ENCODE peak calls at places on chromosomes 11 and 22, in four cellular contexts. One of them, this sample, is unnamed.

GRCh38 chr11:108616549-108616948 is 23.0 kb upstream of the EXPH5 start:
- DNase-seq in GM12878: no peak
- DNase-seq in K562: no peak
- DNase-seq in HL-60: no peak
- DNase-seq in this sample: no peak

GRCh38 chr22:30208631-30209603 is 37.6 kb downstream of the LIF start:
- DNase-seq in HL-60: no peak
- DNase-seq in GM12878: no peak
- DNase-seq in K562: peak; percentile 84
- DNase-seq in this sample: no peak

GRCh38 chr11:96763244-96763643 is 373.4 kb downstream of the JRKL start:
- DNase-seq in GM12878: no peak
- DNase-seq in K562: no peak
- DNase-seq in HL-60: no peak
- DNase-seq in this sample: no peak

GRCh38 chr11:36091256-36091811 is 147.5 kb downstream of the LDLRAD3 start:
- DNase-seq in GM12878: no peak
- DNase-seq in HL-60: peak; percentile 88
- DNase-seq in K562: peak; percentile 26
- DNase-seq in this sample: no peak

GRCh38 chr11:8018742-8019631 is 31.9 kb downstream of the EIF3F start:
- DNase-seq in K562: no peak
- DNase-seq in GM12878: no peak
- DNase-seq in HL-60: no peak
- DNase-seq in this sample: peak; percentile 67

GRCh38 chr11:58622344-58622743 is at the start of gene CNTF:
- DNase-seq in HL-60: no peak
- DNase-seq in GM12878: no peak
- DNase-seq in K562: no peak
- DNase-seq in this sample: no peak

GRCh38 chr22:42868751-42869251 is 11.7 kb upstream of the ARFGAP3 start:
- DNase-seq in GM12878: no peak
- DNase-seq in HL-60: no peak
- DNase-seq in K562: no peak
- DNase-seq in this sample: no peak

GRCh38 chr11:106276859-106277436 is 199.5 kb downstream of the AASDHPPT start:
- DNase-seq in K562: no peak
- DNase-seq in HL-60: no peak
- DNase-seq in GM12878: no peak
- DNase-seq in this sample: no peak

GRCh38 chr11:123429851-123430735 is at the start of gene GRAMD1B:
- DNase-seq in K562: no peak
- DNase-seq in HL-60: peak; percentile 88
- DNase-seq in GM12878: no peak
- DNase-seq in this sample: peak; percentile 82

GRCh38 chr11:109644158-109644557 is 222.2 kb downstream of the C11orf87 start:
- DNase-seq in HL-60: no peak
- DNase-seq in GM12878: no peak
- DNase-seq in K562: no peak
- DNase-seq in this sample: no peak

GRCh38 chr22:17370766-17371181 is 1.5 kb downstream of the CECR2 start:
- DNase-seq in K562: no peak
- DNase-seq in GM12878: no peak
- DNase-seq in HL-60: no peak
- DNase-seq in this sample: no peak

GRCh38 chr22:17410576-17410975 is 41.3 kb downstream of the CECR2 start:
- DNase-seq in GM12878: no peak
- DNase-seq in HL-60: no peak
- DNase-seq in K562: no peak
- DNase-seq in this sample: no peak

GRCh38 chr11:10522921-10523320 is 18.1 kb downstream of the RNF141 start:
- DNase-seq in HL-60: no peak
- DNase-seq in GM12878: no peak
- DNase-seq in K562: no peak
- DNase-seq in this sample: no peak

GRCh38 chr11:10524471-10524870 is 16.5 kb downstream of the RNF141 start:
- DNase-seq in K562: no peak
- DNase-seq in HL-60: no peak
- DNase-seq in GM12878: no peak
- DNase-seq in this sample: no peak

GRCh38 chr11:10529279-10529678 is 11.7 kb downstream of the RNF141 start:
- DNase-seq in HL-60: no peak
- DNase-seq in K562: no peak
- DNase-seq in GM12878: no peak
- DNase-seq in this sample: no peak

GRCh38 chr11:10528121-10528520 is 12.9 kb downstream of the RNF141 start:
- DNase-seq in K562: no peak
- DNase-seq in GM12878: no peak
- DNase-seq in HL-60: no peak
- DNase-seq in this sample: no peak

GRCh38 chr11:10526974-10527918 is 13.7 kb downstream of the RNF141 start:
- DNase-seq in K562: no peak
- DNase-seq in HL-60: no peak
- DNase-seq in GM12878: peak; percentile 70
- DNase-seq in this sample: peak; percentile 43
- TF ChIP-seq POLR2AphosphoS5 in K562: no peak
- TF ChIP-seq POLR2AphosphoS5 in HL-60: no peak
- TF ChIP-seq POLR2AphosphoS5 in GM12878: no peak
- TF ChIP-seq POLR2AphosphoS5 in this sample: no peak

GRCh38 chr11:65262775-65263174 is 1.0 kb downstream of the POLA2 start:
- DNase-seq in HL-60: no peak
- DNase-seq in K562: peak; percentile 33
- DNase-seq in GM12878: no peak
- DNase-seq in this sample: no peak
- TF ChIP-seq SPI1 in HL-60: no peak
- TF ChIP-seq SPI1 in K562: no peak
- TF ChIP-seq SPI1 in GM12878: no peak
- TF ChIP-seq SPI1 in this sample: no peak

DNA sequence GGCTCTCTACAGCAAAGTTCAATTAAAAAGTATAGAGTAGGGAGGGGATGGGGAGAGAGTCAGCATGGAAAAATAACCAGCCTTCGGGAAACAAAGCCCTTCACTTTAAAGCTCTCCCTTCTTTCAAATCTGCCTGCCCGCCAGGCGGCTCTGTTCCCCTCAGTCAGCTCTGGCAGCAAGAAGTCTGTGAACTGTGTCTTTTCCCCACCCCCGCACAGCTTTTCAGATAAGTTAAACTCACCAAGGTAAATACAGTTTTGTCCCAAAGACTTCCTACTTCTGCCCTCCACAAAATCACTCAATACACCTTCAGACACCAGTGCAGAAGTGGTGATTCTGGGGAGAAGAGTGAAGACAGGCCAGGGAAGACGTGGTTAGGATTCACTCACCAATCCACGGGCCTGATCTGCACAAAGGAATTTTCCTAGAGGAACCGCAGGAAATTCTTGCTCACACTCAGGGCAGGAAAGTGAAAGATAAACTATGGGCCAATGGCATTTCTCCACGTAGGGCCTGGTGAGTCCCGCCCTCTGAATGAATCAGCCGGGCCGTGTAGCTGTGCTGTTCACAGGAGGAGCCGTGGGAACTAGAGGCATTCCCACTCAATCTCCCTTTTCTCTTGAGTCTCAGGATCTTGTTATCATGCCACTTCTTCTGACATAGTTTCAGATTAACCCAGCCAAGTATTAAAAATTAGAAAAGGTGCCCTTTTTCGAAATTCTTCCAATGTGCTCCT is at the start of gene TRIM5:
- DNase-seq in GM12878: peak; percentile 86
- DNase-seq in HL-60: peak; percentile 89
- DNase-seq in K562: peak; percentile 94
- DNase-seq in this sample: peak; percentile 71
- TF ChIP-seq POLR2AphosphoS5 in GM12878: peak; percentile 78
- TF ChIP-seq POLR2AphosphoS5 in HL-60: no peak
- TF ChIP-seq POLR2AphosphoS5 in K562: no peak
- TF ChIP-seq POLR2AphosphoS5 in this sample: peak; percentile 75

GRCh38 chr22:47092896-47093311 is 330.5 kb downstream of the TBC1D22A start:
- DNase-seq in GM12878: no peak
- DNase-seq in K562: no peak
- DNase-seq in HL-60: no peak
- DNase-seq in this sample: no peak
- TF ChIP-seq SPI1 in GM12878: no peak
- TF ChIP-seq SPI1 in K562: no peak
- TF ChIP-seq SPI1 in HL-60: no peak
- TF ChIP-seq SPI1 in this sample: no peak

DNA sequence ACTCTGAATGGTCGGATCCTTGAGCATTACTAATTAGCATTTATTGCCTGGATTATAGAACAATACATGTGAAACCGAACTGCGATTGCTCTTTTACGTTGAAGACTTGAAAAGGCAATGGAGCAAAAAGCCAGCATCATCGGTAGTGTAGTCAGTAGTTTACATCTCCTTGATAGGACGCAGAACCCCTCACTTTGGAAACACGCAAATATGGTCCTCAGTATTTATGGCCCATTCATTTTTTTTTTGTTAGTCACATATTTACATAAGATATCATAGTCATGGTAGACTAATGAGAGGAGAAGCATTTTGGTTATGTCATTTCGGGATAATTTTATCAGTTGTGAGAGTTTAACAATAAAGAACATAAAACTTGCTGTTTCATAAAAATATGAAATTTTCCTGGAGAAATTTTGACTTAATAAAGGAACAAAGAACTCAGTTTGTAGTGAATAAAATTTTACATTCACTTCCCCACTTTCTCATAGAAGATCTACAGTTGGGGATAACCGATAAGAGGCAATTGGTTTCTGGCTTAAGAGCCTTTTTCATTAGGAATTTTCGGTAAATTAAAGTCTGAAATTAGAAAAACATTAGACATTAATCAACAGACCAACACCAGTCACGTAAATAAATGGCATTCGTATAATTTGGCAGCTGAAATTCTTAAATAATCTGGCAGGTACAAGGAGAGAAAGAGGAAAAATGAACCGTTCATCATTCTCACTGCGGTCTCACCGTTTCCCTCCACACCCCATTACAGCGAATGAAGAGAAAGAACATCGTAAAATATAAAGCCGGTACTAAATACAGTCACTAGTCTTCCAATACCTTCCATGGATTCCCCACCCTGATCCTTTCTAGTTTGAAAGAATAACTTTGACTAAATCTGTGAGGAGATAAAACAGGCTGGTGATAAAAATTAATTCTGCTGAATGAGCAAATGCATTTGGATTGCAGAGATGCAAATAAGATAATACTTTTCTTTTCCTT is 19.8 kb downstream of the BLID start:
- DNase-seq in K562: no peak
- DNase-seq in HL-60: no peak
- DNase-seq in GM12878: no peak
- DNase-seq in this sample: no peak
- TF ChIP-seq POLR2AphosphoS5 in K562: no peak
- TF ChIP-seq POLR2AphosphoS5 in HL-60: no peak
- TF ChIP-seq POLR2AphosphoS5 in GM12878: no peak
- TF ChIP-seq POLR2AphosphoS5 in this sample: no peak

DNA sequence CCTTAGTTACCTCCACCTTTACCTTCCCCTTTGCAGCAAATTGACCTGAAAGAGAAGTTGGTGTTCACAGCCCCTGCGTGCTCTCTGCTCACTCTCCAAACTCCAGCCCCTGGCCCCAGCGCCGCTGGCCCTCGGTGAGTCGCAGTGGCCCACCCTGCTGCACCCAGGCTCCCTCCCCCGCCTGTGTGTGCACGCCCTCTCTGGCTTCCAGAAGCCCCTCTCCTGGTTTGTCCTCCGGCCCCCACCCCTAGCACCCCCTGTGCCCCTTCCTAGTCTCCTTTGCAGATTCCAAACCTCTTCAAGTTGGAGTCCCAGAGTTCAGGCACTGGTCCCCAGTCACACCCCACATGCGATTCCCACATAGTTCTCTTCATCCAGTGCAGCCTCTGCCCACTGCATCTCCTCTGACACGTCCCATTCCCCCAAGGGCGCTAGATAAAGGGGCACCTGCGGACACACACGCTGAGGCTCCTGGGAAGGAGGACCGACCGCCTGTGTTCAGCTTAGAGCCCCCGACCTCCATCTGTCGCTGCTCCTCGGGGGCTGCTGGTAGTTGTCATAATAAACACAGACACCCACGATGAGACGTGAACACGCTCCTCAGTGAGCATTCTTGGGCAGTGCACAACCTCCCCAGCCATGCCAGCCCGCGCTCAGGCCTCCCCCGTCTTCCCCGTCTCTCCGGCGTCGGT is 1.5 kb upstream of the PHRF1 start:
- DNase-seq in GM12878: no peak
- DNase-seq in K562: no peak
- DNase-seq in HL-60: no peak
- DNase-seq in this sample: no peak
- TF ChIP-seq SPI1 in GM12878: no peak
- TF ChIP-seq SPI1 in K562: no peak
- TF ChIP-seq SPI1 in HL-60: no peak
- TF ChIP-seq SPI1 in this sample: no peak

This sample was measured in GM12891.